ENCODE peak calls at places on chromosomes 2 and 18, in ten cellular contexts. P is Panc1; F is WTC11; Z is activated CD8-positive, alpha-beta T cell treated with anti-CD3 and anti-CD28 coated beads for 36 hours; H is A549; E is naive thymus-derived CD8-positive, alpha-beta T cell; U is HepG2; W is heart right ventricle; G is lower lobe of right lung; L is activated CD4-positive, alpha-beta T cell treated with anti-CD3 and anti-CD28 coated beads for 36 hours. S is an unnamed sample.

GRCh38 chr2:119425620-119426395 is 5.8 kb upstream of the TMEM37 start:
- ATAC-seq in E (no peak), H (peak), L (no peak), F (no peak), W (no peak), U (peak), P (no peak), G (peak), Z (no peak), S (no peak)

GRCh38 chr2:236352761-236353593 is 88.8 kb upstream of the ASB18 start:
- ATAC-seq in U (no peak), W (no peak), Z (peak), G (no peak), F (no peak), L (peak), P (no peak), E (peak), H (peak), S (no peak)

GRCh38 chr2:38508311-38509039 is 94.3 kb downstream of the HNRNPLL start:
- ATAC-seq in U (peak), F (peak), H (peak), G (peak), P (peak), W (peak), Z (peak), L (peak), E (peak), S (peak)

GRCh38 chr2:5877360-5877759 is 185.2 kb downstream of the SOX11 start:
- ATAC-seq in F (no peak), U (no peak), H (no peak), P (no peak), Z (no peak), W (no peak), E (no peak), L (no peak), G (no peak), S (no peak)

GRCh38 chr2:172107690-172108586 is 5.2 kb upstream of the DLX2 start:
- ATAC-seq in L (no peak), E (no peak), U (no peak), W (no peak), P (no peak), Z (no peak), G (no peak), F (no peak), H (no peak), S (no peak)

GRCh38 chr18:48663931-48664847 is 125.4 kb downstream of the CTIF start:
- ATAC-seq in P (peak), W (peak), U (peak), Z (peak), G (peak), H (peak), L (peak), F (peak), E (no peak), S (peak)

GRCh38 chr2:98507940-98508689 is 63.5 kb downstream of the INPP4A start:
- ATAC-seq in P (no peak), F (no peak), Z (peak), U (no peak), H (no peak), W (peak), E (no peak), L (no peak), G (peak), S (peak)

GRCh38 chr18:21183670-21184069 is 58.4 kb upstream of the GREB1L start:
- ATAC-seq in W (no peak), F (no peak), H (no peak), P (no peak), U (peak), L (no peak), E (no peak), Z (no peak), G (no peak), S (no peak)

GRCh38 chr18:12975488-12975887 is 15.7 kb upstream of the CEP192 start:
- ATAC-seq in G (no peak), E (no peak), W (peak), L (no peak), P (no peak), F (no peak), Z (no peak), H (no peak), U (peak), S (no peak)

GRCh38 chr18:13810950-13811485 is 12.9 kb upstream of the MC5R start:
- ATAC-seq in P (no peak), Z (no peak), G (no peak), H (no peak), L (no peak), F (no peak), E (no peak), W (no peak), U (no peak), S (no peak)

GRCh38 chr2:224982910-224983688 is 59.2 kb downstream of the DOCK10 start:
- ATAC-seq in F (no peak), H (no peak), U (no peak), L (peak), Z (no peak), P (peak), G (peak), W (peak), E (peak), S (no peak)

GRCh38 chr2:43490387-43490786 is 105.5 kb downstream of the THADA start:
- ATAC-seq in Z (no peak), W (no peak), H (no peak), U (no peak), G (no peak), L (no peak), P (no peak), E (no peak), F (no peak), S (no peak)

GRCh38 chr18:22346968-22347611 is 70.6 kb downstream of the CTAGE1 start:
- ATAC-seq in Z (no peak), L (no peak), P (no peak), F (peak), H (no peak), E (no peak), U (peak), W (peak), G (peak), S (peak)

GRCh38 chr2:21163213-21163612 is 39.4 kb downstream of the TDRD15 start:
- ATAC-seq in P (no peak), W (no peak), H (no peak), L (no peak), U (no peak), G (no peak), Z (no peak), F (no peak), E (no peak), S (no peak)

GRCh38 chr2:203873461-203873860 is 5.9 kb downstream of the CTLA4 start:
- ATAC-seq in L (no peak), H (no peak), G (no peak), F (no peak), Z (no peak), W (no peak), E (no peak), U (no peak), P (no peak), S (no peak)

GRCh38 chr2:239201531-239201876 is 199.3 kb downstream of the HDAC4 start:
- ATAC-seq in F (peak), Z (no peak), P (no peak), H (no peak), E (no peak), G (no peak), W (peak), U (no peak), L (no peak), S (peak)

GRCh38 chr2:73175663-73176204 is 26.6 kb upstream of the NOTO start:
- ATAC-seq in E (peak), W (peak), H (no peak), G (peak), F (peak), U (peak), P (no peak), Z (peak), L (peak), S (peak)

GRCh38 chr2:197786010-197786877 is 1.1 kb upstream of the BOLL start:
- ATAC-seq in G (peak), E (peak), W (peak), L (peak), H (peak), Z (peak), U (peak), F (peak), P (peak), S (peak)

GRCh38 chr2:217653240-217653639 is 349.6 kb downstream of the TNS1 start:
- ATAC-seq in Z (no peak), E (no peak), L (no peak), G (peak), H (peak), U (peak), W (peak), F (no peak), P (peak), S (peak)

GRCh38 chr2:18531198-18531597 is 29.3 kb downstream of the RDH14 start:
- ATAC-seq in P (no peak), W (no peak), F (no peak), H (no peak), Z (no peak), E (no peak), G (peak), L (no peak), U (no peak), S (no peak)

GRCh38 chr18:48819781-48820482 is 130.8 kb downstream of the SMAD7 start:
- ATAC-seq in E (no peak), W (no peak), L (no peak), H (no peak), F (no peak), U (no peak), G (peak), P (no peak), Z (no peak), S (no peak)

GRCh38 chr18:21439453-21439852 is 161.1 kb downstream of the ESCO1 start:
- ATAC-seq in Z (no peak), F (no peak), E (no peak), W (no peak), H (peak), P (no peak), L (no peak), U (peak), G (peak), S (peak)

GRCh38 chr2:233063976-233064411 is 3.9 kb downstream of the INPP5D start:
- ATAC-seq in L (no peak), W (no peak), U (peak), E (no peak), P (no peak), Z (no peak), H (no peak), F (no peak), G (no peak), S (no peak)

GRCh38 chr18:31553800-31554199 is 37.9 kb upstream of the TTR start:
- ATAC-seq in G (no peak), P (no peak), U (no peak), F (peak), W (no peak), L (no peak), Z (no peak), H (peak), E (no peak), S (no peak)

GRCh38 chr2:222179592-222179991 is 119.2 kb downstream of the PAX3 start:
- ATAC-seq in U (no peak), E (no peak), F (no peak), L (no peak), P (no peak), H (no peak), Z (no peak), G (no peak), W (no peak), S (no peak)

GRCh38 chr2:16093639-16094447 is 153.5 kb downstream of the MYCN start:
- ATAC-seq in L (no peak), H (no peak), E (no peak), Z (no peak), W (peak), F (no peak), G (no peak), P (no peak), U (peak), S (no peak)

GRCh38 chr2:207681431-207681830 is 30.0 kb upstream of the CCNYL1 start:
- ATAC-seq in Z (no peak), W (peak), U (no peak), P (no peak), G (peak), L (peak), F (peak), E (no peak), H (no peak), S (no peak)

GRCh38 chr18:48775372-48776160 is 175.2 kb downstream of the SMAD7 start:
- ATAC-seq in W (no peak), F (no peak), U (no peak), G (no peak), H (no peak), L (no peak), E (no peak), P (no peak), Z (no peak), S (no peak)